ENCODE peak calls at places on chromosomes 1 and 21, in seven cellular contexts. G, T, H, M, W, N and F are unnamed samples.

GRCh38 chr21:28699591-28700259 is 293.0 kb downstream of the LTN1 start:
- DNase-seq in G (no peak), N (no peak), H (no peak), W (no peak), M (no peak), T (no peak), F (no peak)

GRCh38 chr21:36200089-36200561 is 43.5 kb downstream of the DOP1B start:
- DNase-seq in M (no peak), G (no peak), T (no peak), N (no peak), H (no peak), W (no peak), F (no peak)

GRCh38 chr1:20379075-20379474 is 88.4 kb downstream of the VWA5B1 start:
- DNase-seq in H (no peak), G (no peak), W (no peak), T (no peak), N (no peak), M (no peak), F (no peak)

GRCh38 chr1:27563407-27564263 is 40.3 kb downstream of the AHDC1 start:
- DNase-seq in M (peak), W (peak), H (no peak), N (no peak), G (no peak), T (no peak), F (peak)

GRCh38 chr1:15681346-15682290 is 2.5 kb upstream of the PLEKHM2 start:
- DNase-seq in W (no peak), N (peak), H (no peak), G (no peak), T (no peak), M (no peak), F (no peak)

GRCh38 chr1:66271216-66271903 is 262.6 kb upstream of the SGIP1 start:
- DNase-seq in W (peak), T (peak), G (peak), N (peak), M (peak), H (peak), F (peak)

GRCh38 chr1:196997428-196997827 is 20.1 kb downstream of the CFHR5 start:
- DNase-seq in H (no peak), W (peak), M (peak), T (no peak), N (no peak), G (no peak), F (peak)

GRCh38 chr1:25030674-25031589 is 100.9 kb upstream of the RUNX3 start:
- DNase-seq in W (no peak), G (no peak), M (peak), T (no peak), H (no peak), N (no peak), F (no peak)

GRCh38 chr1:226736908-226737818 is 1.9 kb downstream of the ITPKB start:
- DNase-seq in T (no peak), G (peak), M (peak), N (no peak), W (peak), H (peak), F (peak)

GRCh38 chr1:25247829-25248754 is 838 bp upstream of the RSRP1 start:
- DNase-seq in H (no peak), G (no peak), W (no peak), T (no peak), M (no peak), N (no peak), F (no peak)

GRCh38 chr1:102588536-102588935 is 519.8 kb downstream of the COL11A1 start:
- DNase-seq in W (no peak), N (no peak), M (no peak), H (no peak), G (no peak), T (no peak), F (peak)

GRCh38 chr21:27674037-27674436 is 707.1 kb upstream of the ADAMTS5 start:
- DNase-seq in G (no peak), H (no peak), T (no peak), M (peak), N (no peak), W (no peak), F (peak)

GRCh38 chr1:178275553-178275952 is 181.6 kb downstream of the RASAL2 start:
- DNase-seq in G (no peak), H (no peak), T (no peak), M (peak), W (peak), N (no peak), F (peak)

GRCh38 chr1:55049914-55050278 is 10.5 kb downstream of the PCSK9 start:
- DNase-seq in T (no peak), M (peak), G (no peak), N (no peak), H (no peak), W (no peak), F (no peak)

GRCh38 chr1:18927082-18927653 is 24.8 kb upstream of the ALDH4A1 start:
- DNase-seq in M (no peak), T (no peak), W (no peak), G (no peak), H (no peak), N (no peak), F (no peak)

GRCh38 chr21:36571556-36571955 is 91.6 kb upstream of the CLDN14 start:
- DNase-seq in H (no peak), T (no peak), M (no peak), G (no peak), W (no peak), N (peak), F (no peak)

GRCh38 chr1:232096751-232097150 is 470.2 kb downstream of the DISC1 start:
- DNase-seq in T (no peak), N (no peak), H (no peak), G (no peak), W (no peak), M (no peak), F (peak)

GRCh38 chr1:200670215-200671118 is 760 bp upstream of the DDX59 start:
- DNase-seq in N (peak), G (no peak), W (peak), T (no peak), H (no peak), M (peak), F (no peak)

GRCh38 chr21:41048636-41049035 is 119.3 kb upstream of the BACE2 start:
- DNase-seq in H (no peak), M (no peak), N (no peak), W (no peak), T (no peak), G (no peak), F (no peak)

GRCh38 chr1:31668303-31668883 is 23.7 kb upstream of the PEF1 start:
- DNase-seq in M (no peak), G (no peak), T (no peak), W (no peak), H (no peak), N (no peak), F (no peak)

GRCh38 chr1:211375286-211375818 is 48.7 kb downstream of the TRAF5 start:
- DNase-seq in M (no peak), T (no peak), G (no peak), H (no peak), W (peak), N (no peak), F (no peak)

GRCh38 chr1:211369640-211370039 is 43.0 kb downstream of the TRAF5 start:
- DNase-seq in N (no peak), M (no peak), T (no peak), H (no peak), G (no peak), W (no peak), F (no peak)

GRCh38 chr1:211371406-211372105 is 44.9 kb downstream of the TRAF5 start:
- DNase-seq in H (no peak), G (no peak), M (peak), W (no peak), N (no peak), T (no peak), F (no peak)

GRCh38 chr1:211372463-211372862 is 45.8 kb downstream of the TRAF5 start:
- DNase-seq in G (no peak), W (no peak), T (no peak), N (no peak), H (no peak), M (no peak), F (no peak)

GRCh38 chr1:211370669-211371068 is 44.0 kb downstream of the TRAF5 start:
- DNase-seq in H (no peak), M (no peak), T (no peak), G (no peak), N (no peak), W (no peak), F (no peak)
- H3K27ac ChIP-seq in H (no peak), M (no peak), T (no peak), G (no peak), N (no peak), W (no peak), F (peak)

GRCh38 chr1:214541693-214542092 is 9.7 kb downstream of the PTPN14 start:
- DNase-seq in T (no peak), M (no peak), N (no peak), W (no peak), G (no peak), H (no peak), F (no peak)
- H4K8ac ChIP-seq in T (no peak), M (no peak), N (no peak), W (no peak), G (no peak), H (no peak), F (no peak)

GRCh38 chr1:11990303-11991032 is 10.2 kb downstream of the MFN2 start:
- DNase-seq in W (no peak), M (peak), T (no peak), H (no peak), N (peak), G (no peak), F (no peak)
- H3K27ac ChIP-seq in W (no peak), M (no peak), T (no peak), H (no peak), N (no peak), G (no peak), F (peak)

GRCh38 chr1:109901508-109902145 is 9.0 kb upstream of the CSF1 start:
- DNase-seq in M (no peak), G (no peak), W (no peak), H (no peak), N (no peak), T (no peak), F (no peak)
- H4K8ac ChIP-seq in M (no peak), G (no peak), W (no peak), H (no peak), N (no peak), T (no peak), F (no peak)

GRCh38 chr1:9115656-9116205 is 13.2 kb downstream of the GPR157 start:
- DNase-seq in H (no peak), G (no peak), N (no peak), T (no peak), W (no peak), M (peak), F (no peak)
- H3K27ac ChIP-seq in H (no peak), G (no peak), N (no peak), T (no peak), W (no peak), M (no peak), F (no peak)

GRCh38 chr1:185238447-185238846 is 78.6 kb downstream of the IVNS1ABP start:
- DNase-seq in T (no peak), G (no peak), H (no peak), N (no peak), M (peak), W (peak), F (no peak)

GRCh38 chr1:185239861-185240260 is 77.2 kb downstream of the IVNS1ABP start:
- DNase-seq in T (no peak), M (no peak), W (no peak), H (no peak), G (no peak), N (no peak), F (no peak)

GRCh38 chr1:185245466-185245865 is 71.6 kb downstream of the IVNS1ABP start:
- DNase-seq in N (no peak), T (no peak), M (no peak), W (no peak), H (no peak), G (no peak), F (no peak)

GRCh38 chr1:185244015-185244747 is 72.9 kb downstream of the IVNS1ABP start:
- DNase-seq in G (no peak), H (no peak), N (peak), T (no peak), W (no peak), M (peak), F (peak)

DNA sequence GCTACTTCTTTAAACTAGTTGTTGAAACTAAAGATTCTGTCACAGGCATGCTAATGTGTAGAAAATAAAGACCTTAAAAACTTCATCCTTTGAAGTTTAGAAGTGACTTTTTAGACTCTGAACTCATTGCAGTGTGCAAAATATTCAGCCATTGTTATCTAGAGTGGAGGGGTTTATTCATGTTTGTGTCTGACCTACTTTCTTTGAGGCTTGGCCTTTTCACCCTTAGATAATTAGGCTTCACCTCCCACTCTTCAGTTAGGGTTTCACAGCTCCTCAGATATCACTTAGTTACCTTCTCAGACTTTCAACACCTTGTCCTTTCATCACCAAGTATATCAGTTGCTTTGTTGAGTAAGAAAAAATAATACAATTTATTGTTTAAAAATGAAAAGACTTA is 75.9 kb downstream of the IVNS1ABP start:
- DNase-seq in G (no peak), T (no peak), N (no peak), W (peak), H (peak), M (no peak), F (no peak)
- H4K8ac ChIP-seq in G (no peak), T (no peak), N (no peak), W (no peak), H (no peak), M (no peak), F (no peak)

DNA sequence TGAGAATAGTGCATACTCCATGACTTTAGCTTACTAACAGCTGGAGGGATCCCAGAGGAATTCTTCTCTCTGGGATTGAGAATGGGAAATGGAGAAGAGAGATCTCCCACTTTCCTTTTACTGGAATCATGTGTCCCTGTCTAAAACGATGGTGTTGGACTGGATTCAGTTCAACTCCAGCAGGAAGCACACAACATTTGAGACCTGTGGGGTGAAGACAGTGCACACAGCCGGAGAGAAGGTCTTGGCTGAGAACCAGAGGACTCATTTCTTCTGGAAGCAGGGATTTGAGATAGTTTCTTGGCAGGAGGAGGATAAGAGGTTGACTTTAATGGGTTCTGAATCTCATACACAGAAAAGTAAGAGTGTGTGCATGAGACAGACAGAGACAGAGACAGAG is 58.6 kb downstream of the TRABD2B start:
- DNase-seq in G (no peak), N (no peak), H (no peak), T (no peak), M (no peak), W (no peak), F (no peak)
- H3K27ac ChIP-seq in G (no peak), N (no peak), H (no peak), T (no peak), M (no peak), W (no peak), F (no peak)